ENCODE peak calls at places on chromosomes 6 and 20, in nine cellular contexts. One of them, this sample, is unnamed.

GRCh38 chr6:24283043-24283985 is 74.5 kb downstream of the DCDC2 start:
- DNase-seq in SK-MEL-5: peak; percentile 94
- DNase-seq in HEK293T: peak; percentile 81
- DNase-seq in ACHN: peak; percentile 91
- DNase-seq in NCI-H1694 treated with DMSO at 0.1 percent for 48 hours: peak; percentile 93
- DNase-seq in LoVo: peak; percentile 68
- DNase-seq in activated T-helper 9 cell treated with anti-CD3 and anti-CD28 coated beads, Interleukin-2, amount 50 U/mL, for 16 hours: no peak
- DNase-seq in activated CD8-positive, alpha-beta memory T cell treated with anti-CD3 and anti-CD28 coated beads, Interleukin-2, amount 10 ng/mL, durations not matched to agents 7 days and 5 days: peak; percentile 55
- DNase-seq in ecto neural progenitor cell: peak; percentile 75
- DNase-seq in this sample: peak; percentile 83

GRCh38 chr6:27592481-27593199 is 119.7 kb upstream of the ZNF184 start:
- DNase-seq in ecto neural progenitor cell: peak; percentile 83
- DNase-seq in activated T-helper 9 cell treated with anti-CD3 and anti-CD28 coated beads, Interleukin-2, amount 50 U/mL, for 16 hours: no peak
- DNase-seq in ACHN: peak; percentile 84
- DNase-seq in HEK293T: peak; percentile 69
- DNase-seq in NCI-H1694 treated with DMSO at 0.1 percent for 48 hours: peak; percentile 7
- DNase-seq in SK-MEL-5: peak; percentile 98
- DNase-seq in LoVo: peak; percentile 74
- DNase-seq in activated CD8-positive, alpha-beta memory T cell treated with anti-CD3 and anti-CD28 coated beads, Interleukin-2, amount 10 ng/mL, durations not matched to agents 7 days and 5 days: peak; percentile 78
- DNase-seq in this sample: peak; percentile 79

GRCh38 chr6:107784669-107785068 is 39.4 kb downstream of the SCML4 start:
- DNase-seq in LoVo: no peak
- DNase-seq in activated T-helper 9 cell treated with anti-CD3 and anti-CD28 coated beads, Interleukin-2, amount 50 U/mL, for 16 hours: no peak
- DNase-seq in ecto neural progenitor cell: no peak
- DNase-seq in SK-MEL-5: no peak
- DNase-seq in ACHN: no peak
- DNase-seq in activated CD8-positive, alpha-beta memory T cell treated with anti-CD3 and anti-CD28 coated beads, Interleukin-2, amount 10 ng/mL, durations not matched to agents 7 days and 5 days: no peak
- DNase-seq in HEK293T: no peak
- DNase-seq in NCI-H1694 treated with DMSO at 0.1 percent for 48 hours: no peak
- DNase-seq in this sample: no peak

GRCh38 chr6:21992178-21992967 is 304.5 kb downstream of the PRL start:
- DNase-seq in ecto neural progenitor cell: no peak
- DNase-seq in NCI-H1694 treated with DMSO at 0.1 percent for 48 hours: no peak
- DNase-seq in activated CD8-positive, alpha-beta memory T cell treated with anti-CD3 and anti-CD28 coated beads, Interleukin-2, amount 10 ng/mL, durations not matched to agents 7 days and 5 days: no peak
- DNase-seq in activated T-helper 9 cell treated with anti-CD3 and anti-CD28 coated beads, Interleukin-2, amount 50 U/mL, for 16 hours: no peak
- DNase-seq in SK-MEL-5: no peak
- DNase-seq in HEK293T: no peak
- DNase-seq in LoVo: no peak
- DNase-seq in ACHN: no peak
- DNase-seq in this sample: no peak

GRCh38 chr20:45779011-45779915 is 12.4 kb downstream of the WFDC3 start:
- DNase-seq in LoVo: peak; percentile 94
- DNase-seq in HEK293T: no peak
- DNase-seq in NCI-H1694 treated with DMSO at 0.1 percent for 48 hours: no peak
- DNase-seq in activated CD8-positive, alpha-beta memory T cell treated with anti-CD3 and anti-CD28 coated beads, Interleukin-2, amount 10 ng/mL, durations not matched to agents 7 days and 5 days: no peak
- DNase-seq in ACHN: peak; percentile 92
- DNase-seq in activated T-helper 9 cell treated with anti-CD3 and anti-CD28 coated beads, Interleukin-2, amount 50 U/mL, for 16 hours: no peak
- DNase-seq in SK-MEL-5: peak; percentile 73
- DNase-seq in ecto neural progenitor cell: no peak
- DNase-seq in this sample: peak; percentile 94

GRCh38 chr6:70310063-70310694 is 7.3 kb upstream of the COL9A1 start:
- DNase-seq in HEK293T: peak; percentile 11
- DNase-seq in activated CD8-positive, alpha-beta memory T cell treated with anti-CD3 and anti-CD28 coated beads, Interleukin-2, amount 10 ng/mL, durations not matched to agents 7 days and 5 days: no peak
- DNase-seq in ACHN: peak; percentile 62
- DNase-seq in LoVo: peak; percentile 57
- DNase-seq in NCI-H1694 treated with DMSO at 0.1 percent for 48 hours: peak; percentile 9
- DNase-seq in ecto neural progenitor cell: no peak
- DNase-seq in SK-MEL-5: peak; percentile 59
- DNase-seq in activated T-helper 9 cell treated with anti-CD3 and anti-CD28 coated beads, Interleukin-2, amount 50 U/mL, for 16 hours: no peak
- DNase-seq in this sample: no peak

GRCh38 chr6:84779917-84780316 is 15.5 kb upstream of the TBX18 start:
- DNase-seq in SK-MEL-5: no peak
- DNase-seq in activated CD8-positive, alpha-beta memory T cell treated with anti-CD3 and anti-CD28 coated beads, Interleukin-2, amount 10 ng/mL, durations not matched to agents 7 days and 5 days: no peak
- DNase-seq in LoVo: no peak
- DNase-seq in HEK293T: no peak
- DNase-seq in activated T-helper 9 cell treated with anti-CD3 and anti-CD28 coated beads, Interleukin-2, amount 50 U/mL, for 16 hours: no peak
- DNase-seq in NCI-H1694 treated with DMSO at 0.1 percent for 48 hours: no peak
- DNase-seq in ecto neural progenitor cell: no peak
- DNase-seq in ACHN: no peak
- DNase-seq in this sample: no peak

GRCh38 chr6:31446481-31446880 is 43.1 kb downstream of the MICA start:
- DNase-seq in ACHN: no peak
- DNase-seq in HEK293T: no peak
- DNase-seq in NCI-H1694 treated with DMSO at 0.1 percent for 48 hours: no peak
- DNase-seq in SK-MEL-5: no peak
- DNase-seq in ecto neural progenitor cell: no peak
- DNase-seq in LoVo: no peak
- DNase-seq in activated T-helper 9 cell treated with anti-CD3 and anti-CD28 coated beads, Interleukin-2, amount 50 U/mL, for 16 hours: no peak
- DNase-seq in activated CD8-positive, alpha-beta memory T cell treated with anti-CD3 and anti-CD28 coated beads, Interleukin-2, amount 10 ng/mL, durations not matched to agents 7 days and 5 days: no peak
- DNase-seq in this sample: no peak

GRCh38 chr20:52552181-52552872 is 360.7 kb upstream of the ZFP64 start:
- DNase-seq in activated CD8-positive, alpha-beta memory T cell treated with anti-CD3 and anti-CD28 coated beads, Interleukin-2, amount 10 ng/mL, durations not matched to agents 7 days and 5 days: no peak
- DNase-seq in LoVo: no peak
- DNase-seq in HEK293T: no peak
- DNase-seq in NCI-H1694 treated with DMSO at 0.1 percent for 48 hours: no peak
- DNase-seq in ACHN: peak; percentile 80
- DNase-seq in SK-MEL-5: no peak
- DNase-seq in ecto neural progenitor cell: no peak
- DNase-seq in activated T-helper 9 cell treated with anti-CD3 and anti-CD28 coated beads, Interleukin-2, amount 50 U/mL, for 16 hours: no peak
- DNase-seq in this sample: no peak

GRCh38 chr6:113824411-113824810 is 32.7 kb upstream of the MARCKS start:
- DNase-seq in NCI-H1694 treated with DMSO at 0.1 percent for 48 hours: no peak
- DNase-seq in SK-MEL-5: peak; percentile 92
- DNase-seq in ecto neural progenitor cell: no peak
- DNase-seq in ACHN: no peak
- DNase-seq in activated T-helper 9 cell treated with anti-CD3 and anti-CD28 coated beads, Interleukin-2, amount 50 U/mL, for 16 hours: no peak
- DNase-seq in LoVo: no peak
- DNase-seq in activated CD8-positive, alpha-beta memory T cell treated with anti-CD3 and anti-CD28 coated beads, Interleukin-2, amount 10 ng/mL, durations not matched to agents 7 days and 5 days: no peak
- DNase-seq in HEK293T: no peak
- DNase-seq in this sample: no peak

GRCh38 chr6:170291271-170292110 is 613 bp upstream of the DLL1 start:
- DNase-seq in activated T-helper 9 cell treated with anti-CD3 and anti-CD28 coated beads, Interleukin-2, amount 50 U/mL, for 16 hours: no peak
- DNase-seq in ACHN: peak; percentile 32
- DNase-seq in ecto neural progenitor cell: peak; percentile 86
- DNase-seq in LoVo: no peak
- DNase-seq in HEK293T: no peak
- DNase-seq in activated CD8-positive, alpha-beta memory T cell treated with anti-CD3 and anti-CD28 coated beads, Interleukin-2, amount 10 ng/mL, durations not matched to agents 7 days and 5 days: no peak
- DNase-seq in NCI-H1694 treated with DMSO at 0.1 percent for 48 hours: peak; percentile 37
- DNase-seq in SK-MEL-5: no peak
- DNase-seq in this sample: no peak

GRCh38 chr6:10720229-10720959 is 2.5 kb upstream of the TMEM14C start:
- DNase-seq in ecto neural progenitor cell: no peak
- DNase-seq in NCI-H1694 treated with DMSO at 0.1 percent for 48 hours: no peak
- DNase-seq in ACHN: peak; percentile 44
- DNase-seq in HEK293T: no peak
- DNase-seq in activated CD8-positive, alpha-beta memory T cell treated with anti-CD3 and anti-CD28 coated beads, Interleukin-2, amount 10 ng/mL, durations not matched to agents 7 days and 5 days: peak; percentile 77
- DNase-seq in SK-MEL-5: no peak
- DNase-seq in activated T-helper 9 cell treated with anti-CD3 and anti-CD28 coated beads, Interleukin-2, amount 50 U/mL, for 16 hours: peak; percentile 48
- DNase-seq in LoVo: no peak
- DNase-seq in this sample: no peak

GRCh38 chr20:577167-577791 is 32.8 kb downstream of the TCF15 start:
- DNase-seq in NCI-H1694 treated with DMSO at 0.1 percent for 48 hours: peak; percentile 24
- DNase-seq in ACHN: no peak
- DNase-seq in SK-MEL-5: peak; percentile 85
- DNase-seq in activated CD8-positive, alpha-beta memory T cell treated with anti-CD3 and anti-CD28 coated beads, Interleukin-2, amount 10 ng/mL, durations not matched to agents 7 days and 5 days: no peak
- DNase-seq in LoVo: no peak
- DNase-seq in ecto neural progenitor cell: no peak
- DNase-seq in activated T-helper 9 cell treated with anti-CD3 and anti-CD28 coated beads, Interleukin-2, amount 50 U/mL, for 16 hours: no peak
- DNase-seq in HEK293T: peak; percentile 45
- DNase-seq in this sample: peak; percentile 55

GRCh38 chr6:157865249-157865648 is 42.2 kb downstream of the SNX9 start:
- DNase-seq in activated T-helper 9 cell treated with anti-CD3 and anti-CD28 coated beads, Interleukin-2, amount 50 U/mL, for 16 hours: no peak
- DNase-seq in activated CD8-positive, alpha-beta memory T cell treated with anti-CD3 and anti-CD28 coated beads, Interleukin-2, amount 10 ng/mL, durations not matched to agents 7 days and 5 days: no peak
- DNase-seq in LoVo: no peak
- DNase-seq in SK-MEL-5: no peak
- DNase-seq in ecto neural progenitor cell: no peak
- DNase-seq in ACHN: no peak
- DNase-seq in NCI-H1694 treated with DMSO at 0.1 percent for 48 hours: no peak
- DNase-seq in HEK293T: no peak
- DNase-seq in this sample: no peak

GRCh38 chr6:90135672-90136071 is 161.0 kb downstream of the BACH2 start:
- DNase-seq in SK-MEL-5: no peak
- DNase-seq in LoVo: no peak
- DNase-seq in ecto neural progenitor cell: no peak
- DNase-seq in activated T-helper 9 cell treated with anti-CD3 and anti-CD28 coated beads, Interleukin-2, amount 50 U/mL, for 16 hours: no peak
- DNase-seq in activated CD8-positive, alpha-beta memory T cell treated with anti-CD3 and anti-CD28 coated beads, Interleukin-2, amount 10 ng/mL, durations not matched to agents 7 days and 5 days: no peak
- DNase-seq in ACHN: no peak
- DNase-seq in NCI-H1694 treated with DMSO at 0.1 percent for 48 hours: no peak
- DNase-seq in HEK293T: no peak
- DNase-seq in this sample: peak; percentile 6

GRCh38 chr20:2364014-2364413 is 16.7 kb upstream of the TGM6 start:
- DNase-seq in activated CD8-positive, alpha-beta memory T cell treated with anti-CD3 and anti-CD28 coated beads, Interleukin-2, amount 10 ng/mL, durations not matched to agents 7 days and 5 days: no peak
- DNase-seq in LoVo: no peak
- DNase-seq in HEK293T: no peak
- DNase-seq in SK-MEL-5: no peak
- DNase-seq in ACHN: no peak
- DNase-seq in ecto neural progenitor cell: no peak
- DNase-seq in activated T-helper 9 cell treated with anti-CD3 and anti-CD28 coated beads, Interleukin-2, amount 50 U/mL, for 16 hours: no peak
- DNase-seq in NCI-H1694 treated with DMSO at 0.1 percent for 48 hours: no peak
- DNase-seq in this sample: no peak